ENCODE peak calls at places on chromosomes 6 and 20, in six cellular contexts. F is Peyer's patch, U is HCT116, T is psoas muscle, A is SK-N-SH, Y is spleen. X is an unnamed sample.
A peak's percentile ranks its signal among the peaks of the same experiment; 100 is the strongest.

GRCh38 chr20:62925420-62926228 is 681 bp downstream of the DIDO1 start:
- DNase-seq in Y (peak; percentile 90), A (peak; percentile 51), T (peak; percentile 41), F (peak; percentile 57), U (no peak), X (peak; percentile 74)

GRCh38 chr6:31558631-31559500 is 11.5 kb downstream of the NFKBIL1 start:
- DNase-seq in U (no peak), F (peak; percentile 79), Y (peak; percentile 88), A (no peak), T (peak; percentile 33), X (peak; percentile 59)

GRCh38 chr20:5862703-5863039 is 87.7 kb downstream of the TRMT6 start:
- DNase-seq in F (no peak), Y (no peak), A (no peak), U (no peak), T (no peak), X (no peak)

GRCh38 chr6:18990313-18990978 is 603.3 kb downstream of the RNF144B start:
- DNase-seq in A (peak; percentile 70), Y (peak; percentile 75), F (peak; percentile 15), U (peak; percentile 55), T (peak; percentile 49), X (no peak)

GRCh38 chr20:58721951-58722371 is 29.4 kb downstream of the NPEPL1 start:
- DNase-seq in T (no peak), Y (peak; percentile 54), A (no peak), U (no peak), F (peak; percentile 13), X (no peak)

GRCh38 chr20:17793986-17794385 is 94.2 kb downstream of the BANF2 start:
- DNase-seq in T (no peak), A (no peak), F (no peak), U (no peak), Y (no peak), X (no peak)

GRCh38 chr6:40631760-40632159 is 44.6 kb upstream of the LRFN2 start:
- DNase-seq in U (no peak), Y (no peak), F (no peak), T (no peak), A (peak; percentile 70), X (no peak)

GRCh38 chr6:158972241-158973233 is 27.5 kb downstream of the RSPH3 start:
- DNase-seq in Y (no peak), T (no peak), A (peak; percentile 47), F (no peak), U (peak; percentile 55), X (peak; percentile 43)

GRCh38 chr6:5398530-5398929 is 137.2 kb downstream of the FARS2 start:
- DNase-seq in Y (no peak), A (peak; percentile 25), T (no peak), U (peak; percentile 43), F (no peak), X (peak; percentile 20)

GRCh38 chr6:83199865-83200230 is 6.7 kb downstream of the RWDD2A start:
- DNase-seq in U (no peak), Y (no peak), F (no peak), T (no peak), A (no peak), X (no peak)

GRCh38 chr6:11961923-11962322 is 50.2 kb upstream of the HIVEP1 start:
- DNase-seq in T (no peak), F (no peak), Y (no peak), U (no peak), A (no peak), X (no peak)

GRCh38 chr6:1763411-1763810 is 153.7 kb downstream of the FOXC1 start:
- DNase-seq in U (no peak), Y (no peak), T (no peak), A (no peak), F (no peak), X (no peak)

GRCh38 chr20:64025101-64025825 is 10.7 kb upstream of the C20orf204 start:
- DNase-seq in F (no peak), U (no peak), Y (no peak), T (no peak), A (no peak), X (no peak)

GRCh38 chr20:49964964-49965780 is 17.6 kb upstream of the SNAI1 start:
- DNase-seq in U (peak; percentile 54), T (no peak), A (peak; percentile 78), F (no peak), Y (peak; percentile 71), X (no peak)

GRCh38 chr6:28838634-28839442 is 84.9 kb downstream of the TRIM27 start:
- DNase-seq in U (peak; percentile 75), F (peak; percentile 71), T (peak; percentile 79), Y (peak; percentile 93), A (peak; percentile 80), X (peak; percentile 86)

GRCh38 chr20:50111120-50111828 is 1.7 kb downstream of the UBE2V1 start:
- DNase-seq in U (no peak), T (no peak), F (no peak), A (no peak), Y (no peak), X (no peak)

GRCh38 chr20:43409041-43409913 is 48.4 kb upstream of the SRSF6 start:
- DNase-seq in U (peak; percentile 51), F (no peak), Y (no peak), A (peak; percentile 39), T (no peak), X (no peak)

DNA sequence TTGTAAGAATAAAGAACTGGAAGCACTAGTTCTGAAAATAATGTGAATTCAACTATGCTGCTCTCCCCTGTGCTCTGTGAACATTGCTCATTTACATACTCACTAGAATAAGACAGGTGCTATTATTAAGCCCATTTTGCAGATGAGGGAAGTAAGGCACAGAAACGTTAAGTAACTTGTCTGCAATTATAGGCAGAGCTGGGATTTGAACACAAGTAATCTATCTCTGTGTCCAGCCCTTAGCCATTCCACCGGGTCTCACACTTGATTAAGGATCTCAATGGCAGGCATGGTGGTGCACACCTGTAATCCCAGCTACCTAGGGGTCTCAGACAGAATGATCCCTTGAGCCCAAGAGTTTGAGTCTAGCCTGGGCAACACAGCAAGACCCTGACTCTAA is 357.7 kb downstream of the CD83 start:
- DNase-seq in Y (no peak), F (no peak), A (no peak), U (no peak), T (no peak), X (no peak)
- H3K27ac ChIP-seq in Y (no peak overlapping the region), F (no peak overlapping the region), A (no peak overlapping the region), U (no peak overlapping the region), T (no peak overlapping the region), X (peak overlapping the region; percentile 53)

GRCh38 chr6:27442932-27443331 is 30.0 kb downstream of the ZNF184 start:
- DNase-seq in A (no peak), U (no peak), T (no peak), Y (no peak), F (no peak), X (no peak)

GRCh38 chr6:27452496-27452897 is 20.4 kb downstream of the ZNF184 start:
- DNase-seq in T (no peak), A (no peak), U (no peak), Y (no peak), F (no peak), X (no peak)

GRCh38 chr6:27451660-27452390 is 21.1 kb downstream of the ZNF184 start:
- DNase-seq in F (no peak), Y (no peak), U (no peak), T (no peak), A (no peak), X (no peak)

GRCh38 chr6:27448456-27448855 is 24.4 kb downstream of the ZNF184 start:
- DNase-seq in F (no peak), U (no peak), Y (no peak), A (no peak), T (no peak), X (no peak)
- H3K9me3 ChIP-seq in F (peaks cover 13% of the 10 kb centered on the region), U (peaks cover 43% of the 10 kb centered on the region), Y (peaks cover 100% of the 10 kb centered on the region), A (peaks cover 39% of the 10 kb centered on the region), T (peaks cover 83% of the 10 kb centered on the region), X (peaks cover 59% of the 10 kb centered on the region)

GRCh38 chr6:135231469-135231844 is 50.3 kb downstream of the MYB start:
- DNase-seq in A (no peak), F (no peak), T (no peak), Y (no peak), U (no peak), X (no peak)

GRCh38 chr6:135228486-135228885 is 47.4 kb downstream of the MYB start:
- DNase-seq in Y (no peak), U (no peak), F (no peak), A (no peak), T (no peak), X (no peak)

GRCh38 chr6:135233676-135234491 is 52.8 kb downstream of the MYB start:
- DNase-seq in T (no peak), F (no peak), U (no peak), Y (no peak), A (no peak), X (no peak)

GRCh38 chr6:135227758-135228157 is 46.6 kb downstream of the MYB start:
- DNase-seq in T (no peak), Y (no peak), F (no peak), U (no peak), A (no peak), X (no peak)

DNA sequence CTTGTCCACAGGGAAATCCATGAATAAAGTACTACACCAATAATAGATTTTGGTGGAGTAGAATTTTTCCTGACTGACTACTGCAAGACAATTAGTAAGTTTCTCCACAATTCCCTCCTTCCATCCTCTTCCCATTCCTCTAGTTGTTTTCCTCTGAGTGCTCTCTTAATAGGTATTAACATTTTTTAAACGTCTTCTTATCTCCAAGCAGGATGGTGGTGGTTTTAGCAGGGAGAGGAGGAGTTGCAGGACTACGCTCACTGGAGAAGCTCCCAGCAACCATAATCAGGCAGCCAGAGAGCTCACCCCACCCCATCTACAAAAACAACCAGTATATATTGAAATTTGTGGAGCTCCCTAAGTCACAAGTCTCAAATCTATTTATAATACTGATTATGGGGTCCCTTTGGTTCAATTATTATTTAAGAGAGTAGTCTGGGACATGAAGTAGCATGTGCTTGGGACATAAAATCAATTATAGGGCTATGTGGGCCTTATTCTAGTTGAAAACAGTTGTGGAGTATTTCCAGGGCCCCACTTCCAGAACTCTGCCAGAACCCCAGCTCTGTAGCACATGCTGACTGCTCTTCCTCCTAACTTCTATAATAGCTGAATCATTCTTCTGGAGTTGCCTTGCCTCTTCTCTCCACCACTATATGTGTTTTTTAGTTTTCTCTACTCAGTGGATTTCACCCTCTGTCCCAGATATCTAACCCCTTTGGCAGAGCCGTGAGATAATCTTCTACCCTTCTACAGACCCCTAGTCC is 49.8 kb downstream of the MYB start:
- DNase-seq in A (no peak), T (no peak), F (no peak), Y (no peak), U (no peak), X (no peak)
- H3K4me1 ChIP-seq in A (no peaks in the 10 kb centered on the region), T (no peaks in the 10 kb centered on the region), F (no peaks in the 10 kb centered on the region), Y (no peaks in the 10 kb centered on the region), U (no peaks in the 10 kb centered on the region), X (no peaks in the 10 kb centered on the region)

GRCh38 chr6:36929152-36929551 is 25.4 kb upstream of the PI16 start:
- DNase-seq in A (no peak), U (no peak), T (no peak), Y (no peak), F (no peak), X (no peak)
- H3K27ac ChIP-seq in A (no peak overlapping the region), U (no peak overlapping the region), T (peak overlapping the region; percentile 84), Y (no peak overlapping the region), F (no peak overlapping the region), X (no peak overlapping the region)

GRCh38 chr6:379367-380181 is 12.0 kb upstream of the IRF4 start:
- DNase-seq in U (no peak), T (no peak), F (peak; percentile 78), Y (peak; percentile 86), A (no peak), X (no peak)
- H3K9me3 ChIP-seq in U (no peaks in the 10 kb centered on the region), T (no peaks in the 10 kb centered on the region), F (no peaks in the 10 kb centered on the region), Y (no peaks in the 10 kb centered on the region), A (no peaks in the 10 kb centered on the region), X (no peaks in the 10 kb centered on the region)

X was measured in CD8-positive, alpha-beta memory T cell.